ENCODE peak calls at places on chromosome 22, in four cellular contexts. Z is iPS-NIHi11, K is B cell, O is GM23338. R is an unnamed sample.

GRCh38 chr22:22546490-22546889 is 12.6 kb downstream of the PRAME start:
- DNase-seq in K (no peak), Z (no peak), O (no peak), R (no peak)

GRCh38 chr22:43437871-43438475 is 26.2 kb downstream of the MPPED1 start:
- DNase-seq in K (no peak), O (no peak), Z (no peak), R (no peak)

GRCh38 chr22:45155050-45155840 is 8.5 kb upstream of the NUP50 start:
- DNase-seq in O (no peak), Z (no peak), K (no peak), R (peak; percentile 48)

GRCh38 chr22:25235547-25236290 is 16.3 kb downstream of the CRYBB2 start:
- DNase-seq in O (peak; percentile 95), Z (peak; percentile 100), K (peak; percentile 58), R (no peak)

GRCh38 chr22:44455963-44456358 is 42.1 kb downstream of the RTL6 start:
- DNase-seq in O (no peak), K (no peak), Z (no peak), R (no peak)

GRCh38 chr22:21660904-21661303 is 4.9 kb upstream of the PPIL2 start:
- DNase-seq in O (no peak), K (no peak), Z (no peak), R (no peak)

GRCh38 chr22:47295982-47296381 is 533.5 kb downstream of the TBC1D22A start:
- DNase-seq in O (no peak), Z (no peak), K (no peak), R (no peak)

GRCh38 chr22:47604563-47604962 is 842.1 kb downstream of the TBC1D22A start:
- DNase-seq in Z (no peak), K (no peak), O (no peak), R (no peak)

GRCh38 chr22:44901301-44901700 is 108.5 kb downstream of the PHF21B start:
- DNase-seq in O (no peak), Z (no peak), K (no peak), R (no peak)

GRCh38 chr22:29700949-29701927 is 18.6 kb upstream of the CABP7 start:
- DNase-seq in K (no peak), Z (peak; percentile 59), O (peak; percentile 77), R (no peak)

GRCh38 chr22:23047742-23048141 is 22.6 kb upstream of the GNAZ start:
- DNase-seq in Z (no peak), K (no peak), O (no peak), R (no peak)

GRCh38 chr22:36588285-36588684 is 59.3 kb upstream of the EIF3D start:
- DNase-seq in K (no peak), Z (no peak), O (no peak), R (no peak)

GRCh38 chr22:26210390-26210789 is 41.1 kb downstream of the SEZ6L start:
- DNase-seq in O (no peak), Z (no peak), K (no peak), R (no peak)

GRCh38 chr22:45878051-45878764 is 98.8 kb downstream of the WNT7B start:
- DNase-seq in Z (no peak), O (no peak), K (no peak), R (no peak)

GRCh38 chr22:50209893-50210292 is 9.1 kb downstream of the SELENOO start:
- DNase-seq in O (peak; percentile 75), K (peak; percentile 74), Z (peak; percentile 82), R (no peak)

GRCh38 chr22:50601669-50602337 is 1.2 kb downstream of the MAPK8IP2 start:
- DNase-seq in O (no peak), Z (no peak), K (no peak), R (no peak)

GRCh38 chr22:46143491-46144147 is 6.7 kb upstream of the PPARA start:
- DNase-seq in K (no peak), Z (no peak), O (no peak), R (no peak)

GRCh38 chr22:20647586-20648305 is 126.2 kb upstream of the SERPIND1 start:
- DNase-seq in K (no peak), Z (no peak), O (no peak), R (no peak)

GRCh38 chr22:38484244-38484643 is 16.3 kb downstream of the KDELR3 start:
- DNase-seq in Z (no peak), O (no peak), K (no peak), R (no peak)

GRCh38 chr22:26592368-26593015 is 2.6 kb upstream of the TPST2 start:
- DNase-seq in Z (no peak), K (no peak), O (no peak), R (no peak)

GRCh38 chr22:50267591-50268390 is 2.4 kb downstream of the MAPK11 start:
- DNase-seq in K (no peak), Z (peak; percentile 88), O (peak; percentile 81), R (no peak)

GRCh38 chr22:30887861-30888260 is 80.7 kb downstream of the MORC2 start:
- DNase-seq in O (no peak), Z (no peak), K (peak; percentile 30), R (no peak)

GRCh38 chr22:31828739-31829138 is 74.9 kb downstream of the DEPDC5 start:
- DNase-seq in Z (no peak), K (no peak), O (no peak), R (no peak)

GRCh38 chr22:41380993-41381328 is 781 bp upstream of the TEF start:
- DNase-seq in O (no peak), K (no peak), Z (no peak), R (peak; percentile 94)

GRCh38 chr22:48705159-48705916 is 1122.3 kb downstream of the BRD1 start:
- DNase-seq in O (no peak), K (no peak), Z (no peak), R (no peak)

GRCh38 chr22:35663371-35663770 is 15.1 kb downstream of the APOL6 start:
- DNase-seq in Z (no peak), K (no peak), O (no peak), R (no peak)

GRCh38 chr22:33687464-33687863 is 232.8 kb downstream of the LARGE1 start:
- DNase-seq in Z (no peak), O (no peak), K (no peak), R (no peak)

GRCh38 chr22:44439356-44440223 is 58.4 kb downstream of the RTL6 start:
- DNase-seq in K (no peak), Z (no peak), O (no peak), R (no peak)

GRCh38 chr22:40046126-40046525 is 51.4 kb downstream of the FAM83F start:
- DNase-seq in Z (no peak), K (no peak), O (no peak), R (no peak)

GRCh38 chr22:46025973-46026906 is 49.3 kb upstream of the WNT7B start:
- DNase-seq in K (no peak), Z (no peak), O (no peak), R (no peak)

GRCh38 chr22:24060375-24060788 is 49.3 kb downstream of the CABIN1 start:
- DNase-seq in O (no peak), Z (no peak), K (no peak), R (peak; percentile 64)

R was measured in AG09309.